ENCODE peak calls at places on chromosomes 6 and 20, in eight cellular contexts. H is adrenal gland, P is IMR-90, Q is cardiac muscle cell, J is substantia nigra, K is PC-3, O is tibial artery, I is Peyer's patch. B is an unnamed sample.

GRCh38 chr6:168136001-168136400 is 57.0 kb upstream of the FRMD1 start:
- DNase-seq in K (no peak), J (no peak), H (no peak), Q (no peak), P (no peak), O (no peak), I (no peak), B (no peak)

GRCh38 chr20:21395039-21395665 is 2.2 kb downstream of the NKX2-4 start:
- DNase-seq in H (no peak), Q (no peak), J (no peak), O (no peak), I (no peak), P (no peak), K (no peak), B (no peak)

GRCh38 chr6:144195671-144196070 is 45.4 kb downstream of the STX11 start:
- DNase-seq in P (peak), I (no peak), J (no peak), Q (no peak), K (peak), H (no peak), O (no peak), B (no peak)

GRCh38 chr6:111992851-111993250 is 61.1 kb upstream of the CCN6 start:
- DNase-seq in I (no peak), Q (no peak), P (peak), H (no peak), K (peak), J (no peak), O (no peak), B (no peak)

GRCh38 chr6:36577298-36577697 is 16.9 kb upstream of the SRSF3 start:
- DNase-seq in K (peak), H (no peak), J (no peak), I (no peak), Q (no peak), P (peak), O (no peak), B (no peak)

GRCh38 chr6:31270788-31271640 is 878 bp downstream of the HLA-C start:
- DNase-seq in Q (peak), I (peak), O (no peak), J (no peak), P (peak), K (peak), H (peak), B (no peak)

GRCh38 chr6:42166444-42167141 is 6.6 kb upstream of the GUCA1A start:
- DNase-seq in I (peak), P (peak), Q (peak), J (no peak), K (peak), H (peak), O (peak), B (no peak)

GRCh38 chr20:6029538-6029937 is 24.3 kb downstream of the LRRN4 start:
- DNase-seq in O (no peak), P (no peak), Q (no peak), H (no peak), I (no peak), J (no peak), K (peak), B (no peak)

GRCh38 chr6:147285087-147285855 is 81.1 kb downstream of the STXBP5 start:
- DNase-seq in K (peak), P (peak), J (no peak), I (no peak), Q (peak), O (no peak), H (no peak), B (no peak)

GRCh38 chr20:32007787-32008616 is 2.2 kb upstream of the CCM2L start:
- DNase-seq in J (no peak), O (peak), K (no peak), Q (no peak), H (peak), P (no peak), I (no peak), B (no peak)

GRCh38 chr6:158868122-158868480 is 48.9 kb upstream of the EZR start:
- DNase-seq in J (no peak), P (no peak), I (no peak), O (no peak), K (no peak), Q (no peak), H (no peak), B (no peak)

GRCh38 chr6:4879724-4880372 is 103.6 kb downstream of the CDYL start:
- DNase-seq in I (no peak), Q (peak), O (no peak), J (no peak), P (no peak), H (no peak), K (no peak), B (no peak)

GRCh38 chr20:24465730-24466129 is 3.7 kb upstream of the SYNDIG1 start:
- DNase-seq in P (no peak), K (no peak), J (no peak), Q (no peak), H (no peak), I (no peak), O (peak), B (peak)

GRCh38 chr6:5525209-5525608 is 263.9 kb downstream of the FARS2 start:
- DNase-seq in I (no peak), Q (no peak), J (no peak), P (peak), O (no peak), K (no peak), H (no peak), B (no peak)

GRCh38 chr20:5654557-5654956 is 95.6 kb upstream of the SHLD1 start:
- DNase-seq in I (no peak), J (no peak), H (no peak), Q (no peak), P (peak), O (no peak), K (peak), B (no peak)

GRCh38 chr6:39517763-39518162 is 195.3 kb upstream of the KCNK16 start:
- DNase-seq in H (no peak), Q (no peak), I (no peak), J (no peak), O (no peak), K (no peak), P (no peak), B (no peak)

GRCh38 chr20:3714092-3714491 is 1.7 kb upstream of the SIGLEC1 start:
- DNase-seq in K (no peak), Q (no peak), J (no peak), O (no peak), I (no peak), H (no peak), P (no peak), B (no peak)

GRCh38 chr20:56628015-56628872 is 862 bp upstream of the TFAP2C start:
- DNase-seq in J (no peak), Q (peak), H (no peak), I (no peak), O (no peak), K (peak), P (no peak), B (no peak)

GRCh38 chr20:25220021-25220730 is 24.7 kb downstream of the ENTPD6 start:
- DNase-seq in J (no peak), I (no peak), Q (peak), P (no peak), H (no peak), K (no peak), O (peak), B (no peak)

GRCh38 chr6:4253604-4254211 is 118.3 kb upstream of the ECI2 start:
- DNase-seq in J (no peak), O (no peak), P (peak), K (peak), Q (no peak), I (no peak), H (peak), B (no peak)

GRCh38 chr20:15836634-15837033 is 736.6 kb downstream of the KIF16B start:
- DNase-seq in P (no peak), I (no peak), H (no peak), Q (no peak), J (no peak), K (no peak), O (no peak), B (no peak)

GRCh38 chr6:152746172-152746553 is 4.4 kb upstream of the VIP start:
- DNase-seq in J (no peak), P (peak), Q (no peak), H (no peak), K (peak), O (no peak), I (no peak), B (no peak)

GRCh38 chr6:106750146-106750900 is 120.9 kb downstream of the QRSL1 start:
- DNase-seq in P (no peak), J (no peak), K (no peak), H (no peak), Q (no peak), O (no peak), I (no peak), B (no peak)

GRCh38 chr6:96279084-96279483 is 242.5 kb upstream of the UFL1 start:
- DNase-seq in O (no peak), K (no peak), H (no peak), J (no peak), P (no peak), I (no peak), Q (no peak), B (no peak)

GRCh38 chr6:151633517-151634335 is 139.9 kb downstream of the CCDC170 start:
- DNase-seq in H (no peak), I (no peak), P (no peak), K (no peak), J (no peak), O (no peak), Q (no peak), B (no peak)
- H3K27ac ChIP-seq in H (no peak), I (no peak), P (no peak), K (no peak), J (no peak), O (no peak), Q (no peak), B (no peak)

DNA sequence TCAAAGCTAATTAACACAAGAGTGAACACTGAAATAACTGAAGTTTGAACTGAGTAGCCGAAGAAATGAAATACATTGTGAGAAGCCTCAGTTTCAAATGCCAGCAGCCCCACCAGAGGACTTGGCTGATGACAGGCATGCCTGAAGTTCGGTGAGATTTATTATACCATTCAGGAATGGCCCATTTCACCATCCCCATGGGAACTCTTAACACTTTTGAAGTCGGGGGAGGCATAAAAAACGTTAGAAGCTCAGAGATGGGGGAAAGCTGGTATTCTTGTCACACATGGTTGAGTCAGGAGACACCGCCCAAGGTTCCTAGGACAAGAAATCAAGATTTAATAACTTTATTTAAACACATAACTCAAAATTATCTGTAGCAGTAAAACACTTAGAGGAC is 17.6 kb upstream of the SLC22A3 start:
- DNase-seq in Q (no peak), J (no peak), P (no peak), I (no peak), K (no peak), O (no peak), H (no peak), B (no peak)
- H3K27ac ChIP-seq in Q (no peak), J (no peak), P (no peak), I (no peak), K (no peak), O (peak), H (no peak), B (peak)

GRCh38 chr6:73870907-73871306 is 174.9 kb downstream of the CD109 start:
- DNase-seq in P (no peak), K (peak), O (no peak), Q (no peak), I (no peak), J (no peak), H (no peak), B (no peak)
- H3K27ac ChIP-seq in P (no peak), K (no peak), O (no peak), Q (no peak), I (no peak), J (no peak), H (no peak), B (no peak)

DNA sequence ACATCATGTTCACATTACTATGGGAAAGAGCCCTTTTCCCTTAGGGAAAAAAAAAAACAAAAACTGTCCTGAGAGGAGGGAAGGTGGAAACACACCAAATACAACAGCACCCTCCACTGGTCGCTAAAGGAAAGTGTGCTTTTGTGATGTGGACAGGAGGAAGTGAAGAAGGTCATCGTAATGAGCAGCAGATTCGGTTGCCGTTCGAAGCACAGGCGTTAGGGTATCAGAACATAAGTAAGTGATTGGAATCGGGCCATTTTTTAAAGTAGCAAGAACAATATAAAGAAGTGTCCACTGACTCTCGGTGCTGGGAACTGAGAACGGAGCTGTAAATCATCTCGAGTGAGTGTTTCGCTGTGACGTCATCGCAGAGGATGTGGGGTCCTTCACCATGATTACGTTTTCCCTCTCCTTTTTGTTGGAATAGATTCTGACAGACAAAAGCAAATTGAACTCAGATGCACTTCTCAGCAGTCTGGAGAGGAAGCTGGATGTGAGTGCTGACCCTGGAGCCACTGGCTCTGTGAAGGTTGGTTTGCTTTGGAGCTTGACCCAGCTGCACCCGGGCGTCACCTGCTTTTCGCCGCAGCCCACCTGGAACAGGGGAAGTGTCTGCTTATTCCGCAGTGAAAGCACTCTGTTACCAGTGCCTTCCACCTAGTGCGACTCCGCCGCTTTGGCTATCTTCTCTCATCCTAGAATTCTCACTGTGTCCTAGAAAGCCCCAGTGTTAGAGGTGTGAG is 203.6 kb upstream of the GMDS start:
- DNase-seq in J (no peak), O (peak), H (peak), P (peak), I (no peak), Q (peak), K (peak), B (no peak)
- H3K27ac ChIP-seq in J (no peak), O (peak), H (no peak), P (no peak), I (no peak), Q (no peak), K (no peak), B (peak)

DNA sequence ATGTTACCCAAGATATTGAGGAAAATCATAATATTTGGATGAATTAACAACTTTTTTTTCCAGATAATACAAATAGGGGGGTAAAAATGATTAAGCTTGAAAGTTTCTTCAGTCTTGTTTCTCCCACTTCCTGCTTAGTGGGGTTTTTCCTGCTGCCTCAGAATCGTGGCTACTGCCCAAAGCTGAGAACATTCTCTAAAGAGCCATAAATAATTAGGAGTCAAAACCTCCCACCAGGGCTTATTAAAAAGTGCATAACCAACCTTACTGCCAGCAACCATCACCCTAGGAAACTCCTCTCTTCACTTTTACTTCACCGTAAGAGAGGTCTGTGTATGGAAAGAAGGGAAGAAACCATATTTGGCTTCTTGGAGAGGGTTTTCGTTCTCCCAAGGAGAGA is 9.0 kb upstream of the LCA5 start:
- DNase-seq in Q (no peak), J (no peak), O (no peak), H (no peak), I (no peak), K (no peak), P (peak), B (no peak)
- H3K27ac ChIP-seq in Q (no peak), J (no peak), O (peak), H (no peak), I (peak), K (peak), P (no peak), B (peak)

GRCh38 chr6:6661684-6662083 is 73.2 kb downstream of the LY86 start:
- DNase-seq in O (peak), P (peak), I (no peak), K (peak), Q (peak), H (peak), J (no peak), B (no peak)
- H3K27ac ChIP-seq in O (no peak), P (no peak), I (no peak), K (no peak), Q (no peak), H (no peak), J (no peak), B (no peak)

GRCh38 chr6:133894369-133894768 is 5.5 kb downstream of the TCF21 start:
- DNase-seq in I (no peak), Q (no peak), O (no peak), P (no peak), J (no peak), K (no peak), H (no peak), B (no peak)

GRCh38 chr6:133896344-133896721 is 7.4 kb downstream of the TCF21 start:
- DNase-seq in H (no peak), O (no peak), J (no peak), Q (no peak), K (no peak), I (no peak), P (no peak), B (no peak)

GRCh38 chr6:133895573-133896343 is 6.8 kb downstream of the TCF21 start:
- DNase-seq in I (no peak), Q (peak), K (no peak), O (no peak), P (no peak), J (no peak), H (no peak), B (no peak)

GRCh38 chr6:133893324-133893692 is 4.4 kb downstream of the TCF21 start:
- DNase-seq in H (no peak), Q (no peak), O (no peak), P (no peak), J (no peak), K (no peak), I (no peak), B (no peak)

DNA sequence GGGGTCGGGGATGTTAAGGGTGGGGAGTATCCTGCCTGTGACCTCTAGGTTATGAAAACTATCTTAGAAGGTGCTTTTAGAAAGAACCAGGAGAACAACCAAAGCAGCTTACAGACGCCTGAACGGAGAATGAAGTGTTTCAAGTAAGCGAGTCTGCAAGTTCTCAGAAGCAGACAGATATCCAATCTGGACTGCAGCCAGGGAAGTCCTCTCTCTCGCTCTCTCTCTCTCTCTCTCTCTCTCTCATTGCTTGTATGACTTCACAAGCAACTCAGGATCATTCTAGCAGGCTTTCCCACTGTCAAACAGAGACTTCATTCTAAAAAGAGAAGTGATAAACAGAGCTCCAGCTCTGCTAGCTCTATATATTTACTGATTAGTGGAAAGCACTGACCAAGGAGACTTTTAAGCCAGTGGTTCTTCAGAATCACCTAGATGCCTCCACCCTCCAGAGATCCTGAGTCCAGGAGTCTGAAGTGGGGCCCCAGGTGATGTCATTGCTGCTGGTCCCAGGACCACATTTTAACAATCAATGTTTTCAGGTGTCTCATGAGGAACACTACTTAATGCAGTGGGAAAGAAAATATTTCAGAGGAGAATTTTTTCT is 6.0 kb downstream of the TCF21 start:
- DNase-seq in H (no peak), Q (peak), O (no peak), I (no peak), K (no peak), P (peak), J (no peak), B (no peak)
- H3K27ac ChIP-seq in H (no peak), Q (no peak), O (no peak), I (peak), K (no peak), P (peak), J (no peak), B (no peak)

GRCh38 chr6:113068569-113068968 is 721.4 kb downstream of the RFPL4B start:
- DNase-seq in I (no peak), P (no peak), Q (no peak), J (no peak), O (no peak), K (no peak), H (no peak), B (no peak)

GRCh38 chr6:113073611-113074191 is 726.6 kb downstream of the RFPL4B start:
- DNase-seq in K (peak), P (peak), H (no peak), I (no peak), Q (no peak), J (no peak), O (no peak), B (no peak)

GRCh38 chr6:113065606-113066005 is 718.5 kb downstream of the RFPL4B start:
- DNase-seq in J (no peak), K (no peak), O (no peak), I (no peak), P (peak), Q (peak), H (peak), B (no peak)

DNA sequence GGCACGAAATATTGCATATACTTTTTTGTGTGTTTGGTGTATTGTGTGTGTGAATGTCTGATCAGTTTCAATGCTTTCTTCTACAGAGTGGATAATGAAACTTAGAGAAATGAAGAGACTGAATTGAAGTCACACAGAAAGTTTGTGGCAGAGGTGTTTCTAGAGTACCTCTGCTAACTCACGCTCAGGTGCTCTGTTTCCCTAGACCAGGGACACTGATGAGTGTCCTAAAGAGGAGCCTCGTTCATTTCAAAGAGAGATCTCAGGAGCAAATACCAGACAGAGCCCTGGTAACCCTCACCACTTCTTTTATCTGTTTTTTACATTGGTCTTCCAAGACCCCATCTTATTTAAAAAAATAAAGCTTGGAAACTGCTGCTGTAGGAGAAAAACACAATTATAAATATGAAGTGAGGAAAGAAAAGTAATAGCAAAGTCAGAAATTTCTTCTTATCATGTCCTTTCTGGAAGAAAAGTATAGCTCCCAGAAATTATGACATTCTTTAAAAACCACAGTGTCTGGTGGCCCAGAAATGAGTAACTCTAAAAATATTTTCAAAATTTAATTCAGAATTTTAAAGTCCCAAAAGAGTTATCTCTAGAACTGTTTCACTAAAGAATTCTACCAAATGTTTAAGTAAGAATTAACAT is 720.6 kb downstream of the RFPL4B start:
- DNase-seq in P (peak), K (peak), Q (no peak), J (no peak), I (no peak), O (no peak), H (no peak), B (no peak)
- H3K27ac ChIP-seq in P (peak), K (no peak), Q (no peak), J (no peak), I (no peak), O (no peak), H (no peak), B (no peak)